ENCODE peak calls at places on chromosomes 11 and 22, in six cellular contexts. D, C, F, B, H and I are unnamed samples.
A peak's percentile ranks its signal among the peaks of the same experiment; 100 is the strongest.

GRCh38 chr11:94140154-94140655 is 11.6 kb downstream of the PANX1 start:
- DNase-seq in D (no peak), C (no peak), F (no peak), B (no peak), H (no peak), I (no peak)

GRCh38 chr11:555500-556174 is 4.9 kb downstream of the LMNTD2 start:
- DNase-seq in D (no peak), C (no peak), F (no peak), B (no peak), H (no peak), I (no peak)

GRCh38 chr11:79200398-79201070 is 240.3 kb downstream of the TENM4 start:
- DNase-seq in D (no peak), C (no peak), F (no peak), B (no peak), H (no peak), I (no peak)

GRCh38 chr22:37545703-37546435 is 14.4 kb upstream of the CDC42EP1 start:
- DNase-seq in D (peak; percentile 61), C (peak; percentile 92), F (no peak), B (peak; percentile 98), H (no peak), I (no peak)

GRCh38 chr22:43706151-43706550 is 106.0 kb downstream of the EFCAB6 start:
- DNase-seq in D (no peak), C (no peak), F (no peak), B (no peak), H (no peak), I (no peak)

GRCh38 chr11:77147668-77148321 is 19.7 kb downstream of the MYO7A start:
- DNase-seq in D (no peak), C (peak; percentile 19), F (no peak), B (peak; percentile 43), H (no peak), I (peak; percentile 95)

GRCh38 chr11:129315781-129316579 is 59.7 kb upstream of the BARX2 start:
- DNase-seq in D (no peak), C (no peak), F (no peak), B (no peak), H (no peak), I (no peak)

GRCh38 chr11:111944651-111945051 is 7.5 kb downstream of the DIXDC1 start:
- DNase-seq in D (no peak), C (peak; percentile 77), F (no peak), B (no peak), H (no peak), I (no peak)

GRCh38 chr11:100872951-100873350 is 185.9 kb downstream of the ARHGAP42 start:
- DNase-seq in D (no peak), C (no peak), F (no peak), B (no peak), H (no peak), I (no peak)

GRCh38 chr11:77065878-77066228 is 918 bp upstream of the CAPN5 start:
- DNase-seq in D (no peak), C (no peak), F (peak; percentile 30), B (no peak), H (no peak), I (peak; percentile 44)

GRCh38 chr11:46505741-46506485 is 87.9 kb downstream of the AMBRA1 start:
- DNase-seq in D (no peak), C (no peak), F (no peak), B (no peak), H (no peak), I (no peak)

GRCh38 chr11:19275496-19275895 is 34.8 kb upstream of the E2F8 start:
- DNase-seq in D (no peak), C (peak; percentile 55), F (no peak), B (no peak), H (no peak), I (peak; percentile 23)

GRCh38 chr11:107860688-107861087 is 2.1 kb upstream of the SLC35F2 start:
- DNase-seq in D (no peak), C (no peak), F (no peak), B (no peak), H (no peak), I (no peak)

GRCh38 chr11:44793350-44794090 is 66.8 kb downstream of the TSPAN18 start:
- DNase-seq in D (peak; percentile 29), C (no peak), F (no peak), B (no peak), H (no peak), I (no peak)

GRCh38 chr11:45361551-45361950 is 75.4 kb upstream of the SYT13 start:
- DNase-seq in D (no peak), C (no peak), F (no peak), B (no peak), H (no peak), I (no peak)

GRCh38 chr11:101435406-101435805 is 148.4 kb downstream of the TRPC6 start:
- DNase-seq in D (no peak), C (no peak), F (no peak), B (no peak), H (no peak), I (no peak)

GRCh38 chr11:27059431-27059830 is 18.8 kb downstream of the BBOX1 start:
- DNase-seq in D (no peak), C (no peak), F (no peak), B (no peak), H (no peak), I (no peak)

GRCh38 chr11:71153005-71153395 is 99.4 kb downstream of the SHANK2 start:
- DNase-seq in D (no peak), C (peak; percentile 83), F (no peak), B (no peak), H (peak; percentile 45), I (peak; percentile 44)

GRCh38 chr22:25572708-25573161 is 8.3 kb downstream of the GRK3 start:
- DNase-seq in D (no peak), C (no peak), F (peak; percentile 77), B (no peak), H (no peak), I (peak; percentile 46)

GRCh38 chr22:47160141-47160541 is 397.7 kb downstream of the TBC1D22A start:
- DNase-seq in D (no peak), C (no peak), F (no peak), B (no peak), H (no peak), I (no peak)

GRCh38 chr11:93208663-93209270 is 11.0 kb upstream of the SLC36A4 start:
- DNase-seq in D (no peak), C (no peak), F (no peak), B (no peak), H (no peak), I (no peak)

GRCh38 chr11:122922893-122923292 is 40.3 kb downstream of the JHY start:
- DNase-seq in D (no peak), C (no peak), F (no peak), B (no peak), H (no peak), I (no peak)

GRCh38 chr11:66454253-66454652 is 12.5 kb upstream of the PELI3 start:
- DNase-seq in D (no peak), C (peak; percentile 25), F (no peak), B (no peak), H (no peak), I (no peak)

GRCh38 chr22:23713696-23714595 is 23.1 kb downstream of the RGL4 start:
- DNase-seq in D (no peak), C (no peak), F (no peak), B (no peak), H (no peak), I (no peak)

GRCh38 chr22:43047605-43048004 is 32.7 kb upstream of the PACSIN2 start:
- DNase-seq in D (no peak), C (no peak), F (no peak), B (no peak), H (no peak), I (no peak)

GRCh38 chr22:32911526-32911925 is 110.0 kb downstream of the TIMP3 start:
- DNase-seq in D (no peak), C (peak; percentile 21), F (no peak), B (no peak), H (no peak), I (no peak)

GRCh38 chr11:1507381-1508140 is 21.0 kb upstream of the MOB2 start:
- DNase-seq in D (no peak), C (no peak), F (no peak), B (no peak), H (no peak), I (no peak)

GRCh38 chr11:19889531-19889930 is 176.9 kb downstream of the NAV2 start:
- DNase-seq in D (no peak), C (no peak), F (no peak), B (no peak), H (no peak), I (no peak)

GRCh38 chr11:47506363-47506762 is 46.6 kb downstream of the CELF1 start:
- DNase-seq in D (no peak), C (no peak), F (no peak), B (no peak), H (no peak), I (no peak)

GRCh38 chr11:102513869-102514268 is 16.7 kb downstream of the MMP7 start:
- DNase-seq in D (no peak), C (no peak), F (no peak), B (no peak), H (no peak), I (no peak)

GRCh38 chr11:63573881-63574855 is 11.0 kb upstream of the PLAAT2 start:
- DNase-seq in D (no peak), C (peak; percentile 79), F (peak; percentile 80), B (peak; percentile 84), H (peak; percentile 45), I (peak; percentile 83)

GRCh38 chr11:57358543-57358961 is 20.4 kb downstream of the P2RX3 start:
- DNase-seq in D (no peak), C (no peak), F (no peak), B (no peak), H (no peak), I (no peak)

GRCh38 chr11:17163742-17164141 is 44.0 kb downstream of the PIK3C2A start:
- DNase-seq in D (no peak), C (no peak), F (no peak), B (no peak), H (no peak), I (peak; percentile 13)

GRCh38 chr11:107751082-107751481 is 39.2 kb upstream of the SLN start:
- DNase-seq in D (no peak), C (no peak), F (no peak), B (no peak), H (no peak), I (no peak)

GRCh38 chr11:106087815-106088435 is 10.5 kb downstream of the AASDHPPT start:
- DNase-seq in D (peak; percentile 23), C (peak; percentile 51), F (peak; percentile 61), B (peak; percentile 46), H (peak; percentile 51), I (peak; percentile 68)

GRCh38 chr11:72069787-72070251 is 10.5 kb downstream of the NUMA1 start:
- DNase-seq in D (no peak), C (peak; percentile 85), F (peak; percentile 79), B (no peak), H (peak; percentile 73), I (peak; percentile 84)

GRCh38 chr22:27583930-27584329 is 217.6 kb downstream of the MN1 start:
- DNase-seq in D (no peak), C (no peak), F (no peak), B (no peak), H (no peak), I (no peak)